ENCODE peak calls at places on chromosomes 4 and X, in eight cellular contexts. C is AG10803; W is CD8-positive, alpha-beta memory T cell; N is transverse colon; H is tibial nerve; M is mammary epithelial cell; B is stomach; R is mucosa of descending colon. S is an unnamed sample.

GRCh38 chrX:101287402-101287801 is 3.7 kb downstream of the TAF7L start:
- DNase-seq in H (no peak), R (no peak), B (no peak), W (no peak), N (no peak), C (peak), M (peak), S (no peak)

GRCh38 chr4:83757121-83757621 is 221.3 kb downstream of the GPAT3 start:
- DNase-seq in M (peak), R (no peak), B (no peak), H (no peak), N (no peak), C (peak), W (no peak), S (no peak)

GRCh38 chr4:127533028-127533700 is 99.6 kb upstream of the INTU start:
- DNase-seq in B (peak), R (no peak), C (no peak), W (no peak), N (peak), M (no peak), H (peak), S (peak)

GRCh38 chr4:65669008-65669971 is 999 bp downstream of the EPHA5 start:
- DNase-seq in R (no peak), M (no peak), W (no peak), N (no peak), H (no peak), C (peak), B (no peak), S (no peak)

GRCh38 chr4:8649631-8650261 is 57.2 kb downstream of the CPZ start:
- DNase-seq in R (no peak), C (no peak), B (peak), N (no peak), H (no peak), M (no peak), W (no peak), S (no peak)

GRCh38 chr4:48974979-48975640 is 11.0 kb upstream of the CWH43 start:
- DNase-seq in C (no peak), B (no peak), R (no peak), H (no peak), W (no peak), N (no peak), M (no peak), S (no peak)

GRCh38 chrX:103556941-103557340 is 28.4 kb upstream of the TCEAL4 start:
- DNase-seq in N (no peak), H (no peak), M (peak), W (no peak), B (no peak), R (no peak), C (no peak), S (no peak)

GRCh38 chr4:175109933-175110332 is 191.8 kb downstream of the ADAM29 start:
- DNase-seq in B (no peak), W (no peak), M (no peak), H (no peak), N (no peak), R (no peak), C (no peak), S (no peak)

GRCh38 chrX:72240976-72241375 is 2.1 kb upstream of the ERCC6L start:
- DNase-seq in C (no peak), W (no peak), B (no peak), N (no peak), M (no peak), H (no peak), R (no peak), S (no peak)

GRCh38 chrX:112759512-112759911 is 79.8 kb upstream of the LHFPL1 start:
- DNase-seq in B (no peak), N (no peak), C (no peak), H (no peak), W (no peak), M (no peak), R (no peak), S (no peak)

GRCh38 chrX:38304010-38304409 is 23.3 kb downstream of the RPGR start:
- DNase-seq in M (no peak), H (no peak), W (no peak), B (no peak), R (no peak), N (no peak), C (no peak), S (no peak)

GRCh38 chr4:56742080-56742871 is 61.2 kb upstream of the HOPX start:
- DNase-seq in W (no peak), H (no peak), M (peak), R (no peak), B (no peak), C (peak), N (no peak), S (no peak)

GRCh38 chr4:115119804-115120352 is 6.5 kb upstream of the NDST4 start:
- DNase-seq in W (no peak), B (no peak), N (no peak), M (no peak), H (no peak), R (no peak), C (no peak), S (no peak)

GRCh38 chrX:123424546-123424945 is 240.5 kb downstream of the GRIA3 start:
- DNase-seq in N (no peak), W (no peak), M (peak), B (no peak), C (peak), H (no peak), R (no peak), S (no peak)

GRCh38 chr4:122701965-122702364 is 30.5 kb upstream of the BBS12 start:
- DNase-seq in N (no peak), B (no peak), M (no peak), W (no peak), C (no peak), H (no peak), R (no peak), S (no peak)

GRCh38 chr4:147550626-147551250 is 66.5 kb upstream of the TMEM184C start:
- DNase-seq in W (no peak), R (no peak), M (peak), B (no peak), N (no peak), C (peak), H (no peak), S (no peak)

GRCh38 chr4:111475001-111475400 is 670.3 kb upstream of the FAM241A start:
- DNase-seq in N (peak), C (peak), H (no peak), W (no peak), B (no peak), R (peak), M (peak), S (peak)

GRCh38 chr4:186283311-186283710 is 17.3 kb downstream of the F11 start:
- DNase-seq in H (no peak), N (no peak), B (no peak), R (no peak), W (no peak), C (no peak), M (no peak), S (no peak)

GRCh38 chr4:175298119-175298518 is 380.0 kb downstream of the ADAM29 start:
- DNase-seq in B (no peak), M (peak), C (peak), H (no peak), R (no peak), N (no peak), W (no peak), S (no peak)

GRCh38 chrX:49276671-49277519 is 7.3 kb downstream of the PPP1R3F start:
- DNase-seq in N (no peak), B (peak), R (no peak), C (peak), H (no peak), M (no peak), W (no peak), S (no peak)

GRCh38 chr4:13698296-13698695 is 70.8 kb upstream of the BOD1L1 start:
- DNase-seq in N (no peak), W (no peak), H (no peak), C (no peak), B (no peak), R (no peak), M (peak), S (no peak)

GRCh38 chr4:32172761-32173160 is 1452.6 kb downstream of the PCDH7 start:
- DNase-seq in H (no peak), M (peak), C (peak), R (no peak), B (no peak), W (no peak), N (no peak), S (no peak)

GRCh38 chrX:2691543-2692220 is 587 bp downstream of the CD99 start:
- DNase-seq in W (no peak), B (peak), N (peak), M (no peak), H (peak), C (peak), R (peak), S (peak)

GRCh38 chr4:52095374-52095773 is 44.3 kb downstream of the SPATA18 start:
- DNase-seq in M (no peak), H (no peak), W (no peak), R (no peak), N (no peak), B (no peak), C (no peak), S (no peak)

GRCh38 chr4:151862766-151863165 is 102.0 kb upstream of the GATB start:
- DNase-seq in C (peak), M (peak), B (no peak), N (no peak), R (no peak), W (no peak), H (no peak), S (no peak)

GRCh38 chrX:72713130-72713529 is 976 bp downstream of the PHKA1 start:
- DNase-seq in M (peak), C (no peak), H (no peak), N (no peak), B (no peak), R (no peak), W (no peak), S (no peak)

GRCh38 chrX:71292669-71293379 is 8.7 kb upstream of the ITGB1BP2 start:
- DNase-seq in B (no peak), M (no peak), H (no peak), R (no peak), C (peak), W (no peak), N (no peak), S (no peak)

GRCh38 chr4:11904991-11905760 is 476.5 kb upstream of the HS3ST1 start:
- DNase-seq in N (no peak), R (no peak), W (no peak), H (no peak), C (no peak), M (no peak), B (no peak), S (no peak)

GRCh38 chr4:184826315-184827266 is 823 bp upstream of the ACSL1 start:
- DNase-seq in M (no peak), W (peak), B (peak), C (no peak), H (no peak), R (peak), N (peak), S (peak)

GRCh38 chrX:38087594-38087993 is 81.2 kb downstream of the SYTL5 start:
- DNase-seq in W (no peak), M (peak), N (no peak), C (no peak), R (no peak), H (no peak), B (no peak), S (no peak)

GRCh38 chr4:82217986-82218715 is 155.6 kb downstream of the HNRNPD start:
- DNase-seq in M (no peak), N (no peak), B (no peak), R (no peak), H (no peak), W (no peak), C (no peak), S (no peak)

DNA sequence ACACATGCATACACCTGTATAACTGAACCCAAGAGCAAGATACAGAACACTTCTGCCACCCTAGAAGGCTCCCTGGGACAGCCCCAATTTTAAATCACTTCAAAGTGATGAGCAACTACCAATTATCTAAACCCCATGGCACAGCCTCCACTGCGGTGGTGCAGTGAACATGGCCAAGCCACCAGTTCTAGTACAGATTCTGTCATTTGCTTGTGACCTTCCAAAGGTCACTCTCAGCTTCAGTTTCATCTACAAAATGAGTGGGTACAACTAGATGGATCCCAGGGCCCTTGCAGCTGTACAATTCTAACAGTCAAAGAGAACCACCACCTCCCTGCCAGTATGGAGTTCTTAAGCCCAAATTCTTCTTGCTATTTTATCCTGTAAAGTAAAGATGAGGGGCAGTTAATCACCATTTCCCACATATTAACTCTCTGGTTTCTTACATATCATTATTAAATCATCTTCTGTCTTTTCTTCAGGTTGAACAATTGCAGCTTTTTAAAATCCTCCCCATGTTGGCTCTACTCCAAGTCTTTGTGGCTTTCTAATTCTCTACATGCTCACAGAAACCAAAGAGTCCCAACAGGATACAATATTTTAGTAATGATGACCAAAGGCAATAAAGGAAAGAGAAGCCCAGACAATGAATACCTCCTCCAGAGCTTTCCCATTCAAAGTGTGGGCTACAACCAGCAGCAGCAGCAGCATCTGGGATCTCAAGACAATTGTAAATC is 39.0 kb upstream of the GPM6B start:
- DNase-seq in R (no peak), M (peak), C (no peak), B (no peak), N (no peak), H (no peak), W (no peak), S (no peak)
- H3K4me3 ChIP-seq in R (no peak), M (no peak), C (no peak), B (no peak), N (no peak), H (no peak), W (no peak), S (no peak)

GRCh38 chrX:41009816-41010187 is 75.4 kb upstream of the USP9X start:
- DNase-seq in C (no peak), B (no peak), H (no peak), M (no peak), R (no peak), W (no peak), N (no peak), S (no peak)
- H3K4me3 ChIP-seq in C (peak), B (peak), H (no peak), M (peak), R (no peak), W (peak), N (peak), S (no peak)

DNA sequence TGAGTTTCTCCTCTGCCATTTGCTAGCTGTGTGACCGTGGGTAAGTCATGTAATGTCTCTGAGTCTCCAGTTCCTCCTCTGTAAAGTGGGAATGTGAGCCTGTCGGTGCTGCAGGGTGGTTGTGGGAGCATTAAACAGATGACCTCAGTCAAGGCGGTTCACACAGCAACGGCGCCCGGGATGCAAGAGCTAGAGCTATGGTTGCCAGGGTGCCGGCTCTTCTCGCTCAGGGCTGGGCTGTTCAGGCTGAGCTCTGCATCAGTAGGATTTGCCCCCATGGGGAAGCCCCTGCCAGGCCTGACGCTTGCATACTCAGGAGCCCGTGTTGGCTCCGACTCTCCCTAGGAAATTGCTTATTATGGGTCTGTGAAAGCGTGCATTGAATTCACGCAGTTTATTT is 67.4 kb downstream of the PSAPL1 start:
- DNase-seq in H (no peak), M (no peak), N (no peak), W (no peak), B (no peak), R (no peak), C (no peak), S (no peak)
- H3K4me3 ChIP-seq in H (no peak), M (no peak), N (no peak), W (no peak), B (no peak), R (no peak), C (no peak), S (no peak)

GRCh38 chr4:39936565-39937418 is 40.9 kb downstream of the PDS5A start:
- DNase-seq in R (no peak), N (no peak), B (no peak), C (no peak), W (no peak), M (peak), H (no peak), S (no peak)

GRCh38 chr4:39941682-39942217 is 36.0 kb downstream of the PDS5A start:
- DNase-seq in B (no peak), M (no peak), H (no peak), N (no peak), W (no peak), R (no peak), C (no peak), S (no peak)

GRCh38 chr4:39933689-39934590 is 43.8 kb downstream of the PDS5A start:
- DNase-seq in W (no peak), N (no peak), R (no peak), M (no peak), C (peak), H (no peak), B (no peak), S (no peak)

GRCh38 chr4:39942507-39942906 is 35.2 kb downstream of the PDS5A start:
- DNase-seq in B (no peak), R (no peak), W (no peak), N (no peak), H (no peak), C (no peak), M (no peak), S (no peak)

GRCh38 chr4:39937683-39938268 is 39.9 kb downstream of the PDS5A start:
- DNase-seq in R (no peak), C (no peak), B (no peak), N (no peak), H (no peak), M (no peak), W (no peak), S (no peak)
- H3K4me3 ChIP-seq in R (no peak), C (no peak), B (no peak), N (no peak), H (no peak), M (no peak), W (no peak), S (no peak)

GRCh38 chr4:168153596-168154440 is 61.5 kb downstream of the ANXA10 start:
- DNase-seq in N (peak), R (peak), B (peak), W (peak), M (peak), H (peak), C (peak), S (peak)
- H3K4me3 ChIP-seq in N (no peak), R (no peak), B (peak), W (no peak), M (peak), H (no peak), C (peak), S (no peak)

DNA sequence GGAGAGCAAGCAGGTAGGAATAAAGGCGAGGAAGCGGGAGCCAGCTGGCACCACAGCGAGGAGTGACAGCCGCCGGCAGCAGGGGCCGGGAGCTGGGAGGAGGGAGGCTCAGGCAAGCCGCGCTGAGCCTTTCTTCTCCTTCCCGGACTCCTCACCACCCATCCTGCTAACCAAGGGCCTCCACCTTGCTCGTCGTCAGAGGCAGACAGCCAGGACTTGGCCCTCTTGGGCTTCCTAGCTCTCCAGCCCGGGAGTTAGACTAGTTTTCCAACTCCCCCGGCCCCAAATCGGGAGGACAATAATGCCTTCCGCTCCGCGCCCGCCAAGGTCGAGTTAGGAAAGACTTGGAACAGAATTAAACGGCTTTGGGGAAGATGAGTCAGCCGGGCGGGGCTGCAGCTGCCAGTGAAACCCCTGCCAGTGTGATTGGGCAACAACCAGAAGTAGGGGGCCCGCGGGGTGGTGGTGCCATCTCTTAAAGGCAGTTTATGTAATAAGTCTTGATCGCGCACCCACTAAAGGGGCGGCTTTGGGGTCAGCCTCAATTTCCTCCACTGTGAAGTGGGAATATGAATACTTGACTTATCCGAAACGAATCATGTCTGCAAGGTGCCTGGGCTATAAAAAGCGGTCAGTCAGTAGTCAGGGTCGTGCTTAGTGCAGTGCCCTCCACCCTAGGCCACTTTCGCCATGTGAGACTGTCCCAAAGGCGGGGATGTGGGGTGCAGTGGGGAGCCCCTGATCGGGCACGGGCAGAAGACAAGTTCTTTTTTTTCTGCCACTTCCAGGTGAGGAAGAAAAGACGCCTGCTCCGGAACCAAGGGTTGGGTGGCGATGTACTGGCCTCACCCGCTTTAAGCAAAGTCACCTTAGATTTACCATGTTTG is 6.7 kb upstream of the HSD17B10 start:
- DNase-seq in W (peak), M (peak), B (peak), R (peak), C (peak), H (peak), N (peak), S (peak)
- H3K4me3 ChIP-seq in W (peak), M (peak), B (peak), R (no peak), C (peak), H (peak), N (peak), S (peak)

DNA sequence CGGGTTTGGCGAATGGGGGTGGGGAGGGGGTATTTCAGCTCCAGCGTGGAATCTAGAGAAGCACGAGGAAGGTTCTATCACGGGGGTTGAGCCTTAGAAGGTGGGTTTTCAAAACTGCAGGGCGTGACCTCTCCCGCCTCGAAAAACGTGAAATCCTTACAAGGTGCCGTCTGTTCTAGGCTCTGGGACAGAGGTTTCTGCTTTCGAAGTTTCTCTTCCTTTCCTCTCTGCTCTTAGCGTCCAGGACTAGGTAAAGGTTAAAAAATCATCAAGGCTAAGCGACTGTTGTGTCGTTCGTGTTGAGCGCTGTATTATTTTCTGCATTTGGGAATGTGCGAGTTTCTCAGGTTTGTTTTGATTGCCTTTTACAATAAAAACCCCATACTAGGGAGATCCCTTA is 1.1 kb downstream of the FHL1 start:
- DNase-seq in C (no peak), B (no peak), N (no peak), W (no peak), H (no peak), M (no peak), R (no peak), S (no peak)
- H3K4me3 ChIP-seq in C (peak), B (peak), N (peak), W (no peak), H (peak), M (no peak), R (no peak), S (peak)

DNA sequence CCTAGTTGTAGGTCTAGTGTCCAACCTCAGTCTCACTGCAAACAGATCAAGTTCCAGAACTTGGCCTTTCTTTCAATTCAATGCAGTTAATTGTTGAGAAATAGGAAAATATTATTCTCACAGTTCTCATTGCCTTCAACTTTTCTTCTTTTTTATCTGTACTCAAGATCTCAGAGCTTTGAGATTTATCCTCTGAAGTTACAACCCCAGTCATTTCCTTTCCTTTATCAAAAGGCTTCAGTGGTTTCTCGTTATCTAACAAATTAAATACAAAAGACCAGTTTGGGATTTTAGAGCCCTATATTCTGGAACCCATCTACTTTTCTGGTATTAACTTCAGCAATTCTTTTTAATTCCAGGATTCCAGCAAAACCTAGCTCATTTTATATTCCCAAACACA is 130.2 kb downstream of the TMA16 start:
- DNase-seq in B (no peak), C (no peak), H (no peak), M (no peak), R (no peak), W (no peak), N (no peak), S (no peak)
- H3K4me3 ChIP-seq in B (no peak), C (no peak), H (no peak), M (no peak), R (no peak), W (no peak), N (no peak), S (no peak)

S was measured in testis.